ENCODE peak calls at places on chromosomes 11 and 22, in eight cellular contexts. Y, C, A, B, S, E, X and V are unnamed samples.

GRCh38 chr11:33594188-33594587 is 106.4 kb downstream of the C11orf91 start:
- DNase-seq in S (no peak), X (no peak), A (no peak), B (no peak), C (no peak), Y (no peak), E (no peak), V (no peak)

GRCh38 chr11:65865550-65866172 is 5.4 kb downstream of the MUS81 start:
- DNase-seq in C (no peak), A (no peak), B (no peak), E (no peak), X (peak), S (no peak), Y (peak), V (no peak)

GRCh38 chr11:7252683-7253213 is 1.0 kb downstream of the SYT9 start:
- DNase-seq in X (no peak), C (peak), E (no peak), Y (no peak), B (no peak), S (no peak), A (no peak), V (no peak)

GRCh38 chr11:3906166-3906565 is 50.7 kb downstream of the STIM1 start:
- DNase-seq in X (no peak), A (no peak), Y (no peak), B (no peak), C (no peak), E (no peak), S (peak), V (no peak)

GRCh38 chr11:120512727-120513435 is 1.3 kb downstream of the GRIK4 start:
- DNase-seq in B (peak), A (no peak), S (no peak), E (peak), X (no peak), C (no peak), Y (no peak), V (no peak)

GRCh38 chr22:23862103-23862502 is 4.4 kb downstream of the SLC2A11 start:
- DNase-seq in S (no peak), Y (no peak), C (peak), B (no peak), X (peak), A (peak), E (peak), V (peak)

GRCh38 chr11:32391965-32392553 is 43.3 kb downstream of the WT1 start:
- DNase-seq in B (no peak), A (peak), Y (no peak), E (no peak), X (peak), S (no peak), C (no peak), V (peak)

GRCh38 chr11:125164422-125165110 is at the start of gene PKNOX2:
- DNase-seq in A (peak), X (peak), S (no peak), Y (peak), B (peak), C (peak), E (peak), V (peak)

GRCh38 chr22:35448552-35448922 is 48.6 kb downstream of the MCM5 start:
- DNase-seq in A (no peak), X (no peak), B (no peak), Y (no peak), S (no peak), C (no peak), E (no peak), V (no peak)

GRCh38 chr11:131695889-131696429 is 325.5 kb downstream of the NTM start:
- DNase-seq in A (no peak), C (no peak), E (no peak), X (no peak), B (no peak), S (no peak), Y (no peak), V (no peak)

GRCh38 chr11:1203505-1204271 is 19.2 kb upstream of the MUC5B start:
- DNase-seq in E (peak), S (peak), C (no peak), X (no peak), B (peak), A (no peak), Y (peak), V (no peak)

GRCh38 chr11:133955091-133955846 is 1.5 kb downstream of the IGSF9B start:
- DNase-seq in X (no peak), B (peak), S (no peak), C (peak), E (no peak), A (no peak), Y (peak), V (no peak)

GRCh38 chr11:133953999-133954398 is 2.8 kb downstream of the IGSF9B start:
- DNase-seq in S (no peak), C (no peak), A (no peak), X (no peak), B (no peak), E (no peak), Y (no peak), V (no peak)

GRCh38 chr11:133957926-133958325 is 1.2 kb upstream of the IGSF9B start:
- DNase-seq in A (no peak), C (no peak), S (no peak), Y (peak), B (no peak), E (no peak), X (no peak), V (no peak)

GRCh38 chr11:133956650-133957633 is at the start of gene IGSF9B:
- DNase-seq in A (peak), C (peak), X (peak), B (peak), S (no peak), Y (peak), E (peak), V (peak)

GRCh38 chr11:133955945-133956421 is 785 bp downstream of the IGSF9B start:
- DNase-seq in E (no peak), X (no peak), A (no peak), Y (peak), B (no peak), C (peak), S (no peak), V (no peak)
- H3K4me3 ChIP-seq in E (peak), X (no peak), A (no peak), Y (no peak), B (peak), C (peak), S (no peak), V (no peak)

GRCh38 chr22:38716827-38717226 is 11.1 kb downstream of the GTPBP1 start:
- DNase-seq in S (no peak), E (no peak), C (no peak), Y (no peak), A (no peak), B (no peak), X (no peak), V (no peak)

GRCh38 chr22:38720350-38720749 is 14.6 kb downstream of the GTPBP1 start:
- DNase-seq in B (no peak), E (no peak), X (no peak), A (no peak), S (no peak), Y (no peak), C (no peak), V (no peak)

GRCh38 chr22:38717244-38717643 is 11.5 kb downstream of the GTPBP1 start:
- DNase-seq in A (no peak), E (no peak), S (no peak), B (no peak), Y (no peak), X (no peak), C (no peak), V (no peak)

GRCh38 chr22:38719196-38719595 is 13.5 kb downstream of the GTPBP1 start:
- DNase-seq in C (no peak), X (no peak), S (no peak), B (no peak), Y (no peak), A (no peak), E (no peak), V (no peak)

GRCh38 chr22:38718414-38718813 is 12.7 kb downstream of the GTPBP1 start:
- DNase-seq in A (peak), S (peak), C (peak), Y (no peak), X (no peak), B (peak), E (no peak), V (peak)
- TF ChIP-seq CTCF in A (peak), S (peak), C (peak), Y (peak), X (no peak), B (peak), E (peak), V (peak)

DNA sequence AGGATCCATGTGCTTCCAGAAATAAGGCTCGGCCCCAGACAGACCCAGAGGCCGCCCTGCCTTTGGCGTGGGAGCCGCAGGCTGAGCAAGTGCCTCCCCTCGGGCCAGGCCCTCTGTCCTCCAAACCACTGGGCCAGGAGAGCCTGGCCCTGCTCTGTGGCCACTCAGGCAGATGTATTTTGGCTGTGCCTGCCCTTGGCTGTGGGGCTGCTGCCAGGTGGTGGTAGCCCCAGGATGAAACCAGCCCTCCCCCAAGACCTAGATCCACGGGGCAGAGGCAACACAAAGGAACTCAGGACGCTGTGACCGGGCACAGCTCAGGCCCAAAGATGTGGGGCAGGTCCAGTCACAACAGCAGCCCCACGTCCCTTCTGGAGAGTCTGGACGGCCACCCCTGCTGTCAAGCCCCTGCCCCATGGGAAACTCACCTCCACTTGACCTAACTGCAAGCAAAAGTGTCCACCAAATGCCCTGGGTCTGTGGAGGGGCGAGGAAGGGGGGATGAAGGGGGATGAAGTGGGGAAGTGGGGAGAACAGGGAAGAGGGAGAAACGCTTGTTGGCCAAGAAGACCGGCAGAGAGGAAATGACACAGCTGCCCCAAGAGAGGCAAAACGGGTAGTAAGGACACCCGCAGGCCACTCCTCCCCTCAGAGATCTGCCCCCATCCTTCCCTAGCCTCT is 23.9 kb downstream of the PISD start:
- DNase-seq in A (no peak), E (peak), Y (peak), B (no peak), X (peak), C (no peak), S (no peak), V (peak)
- H3K4me3 ChIP-seq in A (no peak), E (peak), Y (no peak), B (peak), X (peak), C (no peak), S (no peak), V (no peak)

DNA sequence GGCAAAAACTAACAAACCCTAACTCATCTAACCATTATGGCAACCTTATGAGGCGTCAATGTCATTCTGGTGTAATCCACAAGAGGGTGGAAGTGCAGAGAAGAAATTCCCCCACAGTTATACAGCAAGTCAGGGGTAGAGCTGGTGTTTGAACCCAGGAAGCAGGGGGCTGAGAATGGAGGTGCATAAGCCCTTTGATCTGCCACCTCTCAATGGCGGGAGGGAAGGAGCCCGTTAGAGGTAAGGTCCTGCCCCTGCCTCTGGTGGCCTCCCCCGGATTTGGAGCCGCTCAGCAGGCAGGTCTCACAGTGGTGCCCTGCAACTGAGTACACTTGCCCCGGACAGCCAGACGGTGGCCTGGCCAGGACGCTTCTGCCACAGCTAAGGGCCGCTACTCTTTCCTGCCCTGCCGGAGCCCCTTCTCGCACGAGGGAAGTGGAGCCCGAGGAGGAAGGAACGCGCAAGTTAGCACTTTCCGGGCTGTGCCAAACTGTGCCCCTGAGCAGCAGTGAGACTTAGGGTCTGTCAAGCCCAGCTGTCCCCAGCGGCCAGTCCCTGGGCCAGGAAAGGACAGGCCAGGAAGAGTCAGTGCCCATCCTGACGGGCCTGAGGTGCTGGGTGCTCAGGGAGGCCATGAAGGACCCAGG is 1.1 kb downstream of the FXYD2 start:
- DNase-seq in S (no peak), X (peak), A (no peak), Y (peak), E (peak), C (peak), B (no peak), V (no peak)
- TF ChIP-seq CTCF in S (peak), X (peak), A (no peak), Y (no peak), E (no peak), C (peak), B (no peak), V (no peak)

GRCh38 chr11:13674799-13675509 is 6.5 kb downstream of the FAR1 start:
- DNase-seq in Y (no peak), X (no peak), S (no peak), E (no peak), A (peak), C (no peak), B (no peak), V (peak)
- H3K4me3 ChIP-seq in Y (no peak), X (no peak), S (no peak), E (no peak), A (no peak), C (no peak), B (no peak), V (no peak)

GRCh38 chr11:76380977-76381719 is at the start of the genes GVQW3 and THAP12:
- DNase-seq in A (peak), Y (peak), X (peak), E (peak), C (peak), S (peak), B (peak), V (peak)
- TF ChIP-seq CTCF in A (no peak), Y (no peak), X (peak), E (no peak), C (peak), S (no peak), B (no peak), V (no peak)

DNA sequence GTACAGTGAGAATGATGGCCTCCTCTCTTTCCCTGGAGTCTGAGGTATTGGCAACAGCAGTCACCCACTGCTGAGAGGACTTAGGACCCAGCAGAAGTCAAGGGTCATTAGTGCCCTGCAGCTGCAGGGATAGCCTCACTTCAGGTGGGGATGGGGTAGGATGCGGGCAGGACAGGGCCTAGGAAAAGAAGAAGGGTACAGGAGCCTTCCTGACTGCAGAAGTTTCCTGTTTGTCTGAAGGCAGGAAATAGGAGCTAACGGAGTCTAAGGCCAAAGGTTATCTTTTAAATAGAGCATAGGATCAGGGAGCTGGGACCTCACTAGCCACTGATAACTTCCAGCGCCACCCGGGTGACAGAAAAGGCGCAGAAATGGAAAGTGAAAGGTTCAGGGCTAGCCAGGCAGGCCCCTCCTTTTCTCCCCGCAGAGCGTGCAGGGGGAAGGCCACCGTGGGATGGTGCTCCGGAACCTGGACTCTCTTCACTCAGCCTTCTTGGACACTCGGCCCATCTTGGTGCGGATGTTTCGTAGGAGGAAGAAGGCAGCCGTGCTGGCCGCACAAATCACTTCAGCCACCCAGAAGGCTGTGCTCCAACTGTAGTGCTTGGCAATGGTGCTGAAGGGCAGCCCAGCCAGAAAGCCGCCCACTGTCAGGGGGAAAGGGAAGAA is 6.0 kb downstream of the TRAPPC4 start:
- DNase-seq in Y (no peak), A (no peak), S (no peak), B (no peak), E (peak), C (no peak), X (no peak), V (no peak)
- H3K4me3 ChIP-seq in Y (no peak), A (no peak), S (no peak), B (no peak), E (no peak), C (no peak), X (no peak), V (no peak)

DNA sequence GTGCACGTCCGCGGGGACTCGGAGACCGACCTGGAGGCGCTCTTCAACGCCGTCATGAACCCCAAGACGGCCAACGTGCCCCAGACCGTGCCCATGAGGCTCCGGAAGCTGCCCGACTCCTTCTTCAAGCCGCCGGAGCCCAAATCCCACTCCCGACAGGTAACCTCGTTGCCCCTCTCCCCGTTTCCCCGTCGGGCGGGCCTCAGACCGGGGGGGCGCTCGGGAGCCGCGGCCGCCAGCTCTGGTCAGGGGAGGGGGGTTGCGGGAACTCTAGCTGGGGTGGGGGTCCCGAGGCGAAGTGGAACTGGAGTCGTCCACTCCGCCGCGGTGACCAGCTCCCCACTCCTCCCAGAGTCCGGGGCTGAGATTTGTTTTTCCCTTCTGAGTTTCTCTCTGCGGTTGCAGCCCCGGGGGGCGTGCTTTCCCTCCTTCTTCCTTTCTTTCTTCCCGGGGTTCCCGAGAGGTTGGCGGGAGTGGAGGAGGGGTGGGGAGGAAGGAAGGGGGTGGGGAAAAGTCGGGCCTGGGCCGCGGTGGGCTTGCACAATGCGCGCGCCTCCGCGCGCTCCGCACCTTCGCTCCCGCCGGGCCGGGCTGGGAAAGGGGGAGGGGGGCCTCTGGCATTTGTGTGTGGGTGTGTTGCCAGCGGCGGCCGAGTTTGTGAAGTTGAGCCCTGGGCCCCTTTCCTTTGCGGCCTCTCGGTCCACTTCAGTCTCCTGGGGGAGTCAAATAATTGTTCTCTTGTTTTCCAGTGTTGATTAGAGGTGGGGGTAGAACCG is 952 bp downstream of the YAP1 start:
- DNase-seq in B (peak), S (peak), E (no peak), Y (peak), X (peak), C (peak), A (peak), V (peak)
- TF ChIP-seq CTCF in B (no peak), S (no peak), E (no peak), Y (no peak), X (no peak), C (peak), A (peak), V (no peak)